ENCODE peak calls at places on chromosome 17, in eight cellular contexts. C is non-pigmented ciliary epithelial cell; Q is activated T-helper 9 cell treated with anti-CD3 and anti-CD28 coated beads, Interleukin-2, amount 50 U/mL, for 16 hours; V is retina; P is NCI-H146; O is activated CD8-positive, alpha-beta memory T cell treated with anti-CD3 and anti-CD28 coated beads, Interleukin-2, amount 50 U/mL, for 48 hours; S is RPMI8226; X is G401. K is an unnamed sample.

GRCh38 chr17:17320188-17320910 is 17.2 kb downstream of the NT5M start:
- DNase-seq in S (no peak), P (no peak), V (no peak), O (peak), Q (no peak), X (no peak), C (no peak), K (no peak)

GRCh38 chr17:58755269-58755576 is 431 bp upstream of the PPM1E start:
- DNase-seq in O (no peak), S (no peak), C (no peak), P (no peak), Q (no peak), V (no peak), X (no peak), K (no peak)

GRCh38 chr17:43398724-43399595 is at the start of gene ARL4D:
- DNase-seq in Q (peak), X (peak), C (no peak), V (peak), S (peak), O (peak), P (peak), K (no peak)

GRCh38 chr17:70134042-70134441 is 35.3 kb upstream of the KCNJ2 start:
- DNase-seq in X (no peak), V (no peak), C (no peak), O (no peak), S (no peak), P (no peak), Q (no peak), K (no peak)

GRCh38 chr17:1830288-1830687 is 483 bp downstream of the RPA1 start:
- DNase-seq in X (peak), C (no peak), S (peak), O (no peak), Q (no peak), P (peak), V (peak), K (no peak)

GRCh38 chr17:8209909-8210760 is at the start of gene AURKB:
- DNase-seq in X (peak), C (peak), V (peak), S (peak), P (peak), O (peak), Q (peak), K (peak)

GRCh38 chr17:46837521-46837920 is 13.9 kb upstream of the WNT9B start:
- DNase-seq in X (no peak), V (no peak), P (no peak), S (no peak), Q (no peak), O (no peak), C (no peak), K (no peak)

GRCh38 chr17:44556114-44556853 is 1.0 kb upstream of the FZD2 start:
- DNase-seq in P (peak), X (peak), O (no peak), S (peak), Q (no peak), V (peak), C (no peak), K (no peak)

GRCh38 chr17:58531661-58532554 is 17.5 kb upstream of the MTMR4 start:
- DNase-seq in V (peak), P (peak), X (peak), O (peak), Q (peak), S (peak), C (no peak), K (no peak)

GRCh38 chr17:38589462-38590114 is 16.2 kb downstream of the SRCIN1 start:
- DNase-seq in P (no peak), Q (no peak), X (no peak), C (no peak), V (no peak), S (no peak), O (no peak), K (no peak)

GRCh38 chr17:79630821-79631639 is 20.2 kb upstream of the RBFOX3 start:
- DNase-seq in S (no peak), X (no peak), Q (no peak), P (no peak), O (peak), V (no peak), C (no peak), K (no peak)

GRCh38 chr17:5610956-5611355 is 26.6 kb upstream of the NLRP1 start:
- DNase-seq in V (no peak), C (no peak), O (no peak), S (no peak), X (no peak), Q (no peak), P (no peak), K (no peak)

GRCh38 chr17:42522263-42522790 is 13.7 kb upstream of the NAGLU start:
- DNase-seq in Q (no peak), C (no peak), P (no peak), V (no peak), X (no peak), O (no peak), S (no peak), K (no peak)

GRCh38 chr17:29583324-29584248 is 5.9 kb downstream of the GIT1 start:
- DNase-seq in P (no peak), X (no peak), Q (no peak), O (no peak), V (no peak), C (no peak), S (no peak), K (no peak)

GRCh38 chr17:43006639-43007551 is at the start of gene IFI35:
- DNase-seq in C (peak), P (peak), V (peak), S (peak), O (peak), X (peak), Q (peak), K (peak)

GRCh38 chr17:82586576-82587233 is 61.5 kb downstream of the WDR45B start:
- DNase-seq in P (no peak), X (no peak), C (no peak), S (no peak), V (no peak), Q (no peak), O (no peak), K (no peak)

GRCh38 chr17:43814714-43815113 is 18.2 kb downstream of the MPP3 start:
- DNase-seq in X (no peak), C (no peak), O (no peak), V (no peak), P (no peak), S (no peak), Q (no peak), K (no peak)

GRCh38 chr17:57004944-57005579 is 27.1 kb downstream of the SCPEP1 start:
- DNase-seq in S (peak), Q (no peak), V (no peak), X (peak), P (peak), O (no peak), C (no peak), K (no peak)

GRCh38 chr17:73271078-73271477 is 9.4 kb upstream of the CPSF4L start:
- DNase-seq in X (no peak), O (no peak), P (no peak), Q (no peak), S (peak), V (no peak), C (no peak), K (no peak)

GRCh38 chr17:33385713-33386112 is 92.6 kb upstream of the ASIC2 start:
- DNase-seq in O (no peak), C (no peak), S (no peak), P (no peak), V (no peak), X (no peak), Q (no peak), K (no peak)

GRCh38 chr17:4945176-4945943 is 3.0 kb downstream of the PFN1 start:
- DNase-seq in V (no peak), X (peak), S (peak), O (peak), Q (peak), P (no peak), C (peak), K (peak)

GRCh38 chr17:56638536-56639177 is 45.2 kb downstream of the NOG start:
- DNase-seq in P (no peak), O (no peak), X (peak), S (no peak), C (no peak), Q (no peak), V (no peak), K (no peak)

GRCh38 chr17:47192549-47192948 is 3.5 kb upstream of the CDC27 start:
- DNase-seq in X (no peak), P (peak), C (no peak), Q (no peak), S (peak), V (no peak), O (no peak), K (no peak)

GRCh38 chr17:28901866-28902818 is 737 bp downstream of the DHRS13 start:
- DNase-seq in V (peak), Q (peak), P (peak), S (peak), O (peak), X (peak), C (no peak), K (no peak)

GRCh38 chr17:1607971-1608320 is 20.7 kb downstream of the SLC43A2 start:
- DNase-seq in Q (no peak), C (no peak), P (no peak), S (no peak), X (no peak), O (no peak), V (no peak), K (no peak)

GRCh38 chr17:80259642-80260535 is 763 bp upstream of the RNF213 start:
- DNase-seq in X (peak), S (peak), V (peak), Q (peak), C (no peak), O (peak), P (peak), K (no peak)

GRCh38 chr17:9256944-9257629 is 235.8 kb downstream of the NTN1 start:
- DNase-seq in V (no peak), S (no peak), Q (no peak), O (no peak), C (no peak), P (no peak), X (no peak), K (no peak)

GRCh38 chr17:1029196-1029911 is 32.4 kb downstream of the TIMM22 start:
- DNase-seq in V (no peak), Q (no peak), O (no peak), S (no peak), X (no peak), P (no peak), C (peak), K (no peak)

GRCh38 chr17:34499576-34499975 is 79.8 kb upstream of the TMEM132E start:
- DNase-seq in S (peak), X (no peak), O (no peak), C (no peak), Q (no peak), V (no peak), P (no peak), K (no peak)

GRCh38 chr17:74055508-74056160 is 147.8 kb upstream of the RPL38 start:
- DNase-seq in O (no peak), V (peak), Q (no peak), P (peak), X (peak), S (no peak), C (no peak), K (no peak)